ENCODE peak calls at places on chromosomes 2 and 18, in nine cellular contexts. One of them, this sample, is unnamed.

GRCh38 chr2:76867854-76868253 is 654.3 kb downstream of the LRRTM4 start:
- DNase-seq in NCI-H1105: no peak
- DNase-seq in lower leg skin: no peak
- DNase-seq in heart right ventricle: no peak
- DNase-seq in HT-29: no peak
- DNase-seq in naive B cell: no peak
- DNase-seq in cardiac septum: no peak
- DNase-seq in AG08395: no peak
- DNase-seq in stimulated activated CD4-positive, alpha-beta T cell treated with anti-CD3 and anti-CD28 coated beads, Interleukin-4, amount 100 ng/mL, for 48 hours: no peak
- DNase-seq in this sample: no peak

GRCh38 chr2:69375494-69376353 is 11.3 kb downstream of the GFPT1 start:
- DNase-seq in lower leg skin: no peak
- DNase-seq in NCI-H1105: peak
- DNase-seq in heart right ventricle: no peak
- DNase-seq in AG08395: peak
- DNase-seq in naive B cell: peak
- DNase-seq in stimulated activated CD4-positive, alpha-beta T cell treated with anti-CD3 and anti-CD28 coated beads, Interleukin-4, amount 100 ng/mL, for 48 hours: no peak
- DNase-seq in cardiac septum: no peak
- DNase-seq in HT-29: peak
- DNase-seq in this sample: peak

GRCh38 chr2:14520385-14520945 is 112.1 kb upstream of the LRATD1 start:
- DNase-seq in NCI-H1105: no peak
- DNase-seq in naive B cell: no peak
- DNase-seq in heart right ventricle: no peak
- DNase-seq in cardiac septum: no peak
- DNase-seq in stimulated activated CD4-positive, alpha-beta T cell treated with anti-CD3 and anti-CD28 coated beads, Interleukin-4, amount 100 ng/mL, for 48 hours: no peak
- DNase-seq in HT-29: no peak
- DNase-seq in AG08395: no peak
- DNase-seq in lower leg skin: no peak
- DNase-seq in this sample: no peak

GRCh38 chr2:227616631-227617030 is 667 bp upstream of the SCYGR4 start:
- DNase-seq in cardiac septum: no peak
- DNase-seq in lower leg skin: no peak
- DNase-seq in naive B cell: no peak
- DNase-seq in HT-29: no peak
- DNase-seq in AG08395: no peak
- DNase-seq in NCI-H1105: no peak
- DNase-seq in heart right ventricle: no peak
- DNase-seq in stimulated activated CD4-positive, alpha-beta T cell treated with anti-CD3 and anti-CD28 coated beads, Interleukin-4, amount 100 ng/mL, for 48 hours: no peak
- DNase-seq in this sample: no peak

GRCh38 chr2:168587302-168587701 is 131.2 kb downstream of the CERS6 start:
- DNase-seq in cardiac septum: no peak
- DNase-seq in HT-29: no peak
- DNase-seq in naive B cell: no peak
- DNase-seq in heart right ventricle: no peak
- DNase-seq in NCI-H1105: no peak
- DNase-seq in stimulated activated CD4-positive, alpha-beta T cell treated with anti-CD3 and anti-CD28 coated beads, Interleukin-4, amount 100 ng/mL, for 48 hours: no peak
- DNase-seq in lower leg skin: no peak
- DNase-seq in AG08395: no peak
- DNase-seq in this sample: no peak

GRCh38 chr2:7022486-7022885 is 105.3 kb downstream of the RNF144A start:
- DNase-seq in heart right ventricle: no peak
- DNase-seq in AG08395: no peak
- DNase-seq in NCI-H1105: no peak
- DNase-seq in stimulated activated CD4-positive, alpha-beta T cell treated with anti-CD3 and anti-CD28 coated beads, Interleukin-4, amount 100 ng/mL, for 48 hours: no peak
- DNase-seq in cardiac septum: no peak
- DNase-seq in naive B cell: no peak
- DNase-seq in lower leg skin: no peak
- DNase-seq in HT-29: no peak
- DNase-seq in this sample: no peak

GRCh38 chr2:88955607-88956006 is 264.1 kb downstream of the RPIA start:
- DNase-seq in stimulated activated CD4-positive, alpha-beta T cell treated with anti-CD3 and anti-CD28 coated beads, Interleukin-4, amount 100 ng/mL, for 48 hours: no peak
- DNase-seq in AG08395: no peak
- DNase-seq in NCI-H1105: no peak
- DNase-seq in HT-29: no peak
- DNase-seq in heart right ventricle: no peak
- DNase-seq in lower leg skin: no peak
- DNase-seq in cardiac septum: no peak
- DNase-seq in naive B cell: no peak
- DNase-seq in this sample: no peak

GRCh38 chr18:39166776-39167175 is 1601.2 kb upstream of the CELF4 start:
- DNase-seq in naive B cell: no peak
- DNase-seq in heart right ventricle: no peak
- DNase-seq in NCI-H1105: no peak
- DNase-seq in stimulated activated CD4-positive, alpha-beta T cell treated with anti-CD3 and anti-CD28 coated beads, Interleukin-4, amount 100 ng/mL, for 48 hours: no peak
- DNase-seq in lower leg skin: no peak
- DNase-seq in HT-29: no peak
- DNase-seq in AG08395: no peak
- DNase-seq in cardiac septum: no peak
- DNase-seq in this sample: no peak

GRCh38 chr2:53778536-53779162 is 8.1 kb downstream of the ASB3 start:
- DNase-seq in heart right ventricle: no peak
- DNase-seq in cardiac septum: no peak
- DNase-seq in stimulated activated CD4-positive, alpha-beta T cell treated with anti-CD3 and anti-CD28 coated beads, Interleukin-4, amount 100 ng/mL, for 48 hours: no peak
- DNase-seq in lower leg skin: no peak
- DNase-seq in HT-29: no peak
- DNase-seq in naive B cell: no peak
- DNase-seq in NCI-H1105: no peak
- DNase-seq in AG08395: no peak
- DNase-seq in this sample: no peak

GRCh38 chr2:230258483-230258882 is 32.9 kb downstream of the SP140 start:
- DNase-seq in naive B cell: no peak
- DNase-seq in NCI-H1105: no peak
- DNase-seq in cardiac septum: no peak
- DNase-seq in HT-29: no peak
- DNase-seq in lower leg skin: no peak
- DNase-seq in stimulated activated CD4-positive, alpha-beta T cell treated with anti-CD3 and anti-CD28 coated beads, Interleukin-4, amount 100 ng/mL, for 48 hours: no peak
- DNase-seq in AG08395: no peak
- DNase-seq in heart right ventricle: no peak
- DNase-seq in this sample: no peak

GRCh38 chr2:2875831-2876230 is 501.8 kb downstream of the EIPR1 start:
- DNase-seq in HT-29: no peak
- DNase-seq in heart right ventricle: no peak
- DNase-seq in NCI-H1105: no peak
- DNase-seq in AG08395: no peak
- DNase-seq in lower leg skin: peak
- DNase-seq in stimulated activated CD4-positive, alpha-beta T cell treated with anti-CD3 and anti-CD28 coated beads, Interleukin-4, amount 100 ng/mL, for 48 hours: no peak
- DNase-seq in cardiac septum: no peak
- DNase-seq in naive B cell: no peak
- DNase-seq in this sample: no peak

GRCh38 chr2:21228041-21228895 is 104.5 kb downstream of the TDRD15 start:
- DNase-seq in heart right ventricle: no peak
- DNase-seq in stimulated activated CD4-positive, alpha-beta T cell treated with anti-CD3 and anti-CD28 coated beads, Interleukin-4, amount 100 ng/mL, for 48 hours: no peak
- DNase-seq in naive B cell: no peak
- DNase-seq in AG08395: no peak
- DNase-seq in NCI-H1105: no peak
- DNase-seq in lower leg skin: no peak
- DNase-seq in cardiac septum: no peak
- DNase-seq in HT-29: no peak
- DNase-seq in this sample: no peak

GRCh38 chr18:7224198-7224597 is 6.7 kb upstream of the LRRC30 start:
- DNase-seq in AG08395: no peak
- DNase-seq in cardiac septum: no peak
- DNase-seq in stimulated activated CD4-positive, alpha-beta T cell treated with anti-CD3 and anti-CD28 coated beads, Interleukin-4, amount 100 ng/mL, for 48 hours: no peak
- DNase-seq in NCI-H1105: no peak
- DNase-seq in lower leg skin: no peak
- DNase-seq in heart right ventricle: no peak
- DNase-seq in naive B cell: no peak
- DNase-seq in HT-29: no peak
- DNase-seq in this sample: no peak